ENCODE peak calls at places on chromosomes 13 and 19, in six cellular contexts. N is colonic mucosa, E is BE2C, Q is Caco-2, W is hepatocyte, T is bronchial epithelial cell. P is an unnamed sample. For H3K27me3, the result is how much of the 10 kb centered on the place peaks cover.

GRCh38 chr13:34207334-34207733 is 389.4 kb downstream of the RFC3 start:
- DNase-seq in W (peak), N (no peak), Q (peak), T (peak), E (no peak), P (no peak)

GRCh38 chr19:34618410-34618809 is 58.5 kb downstream of the SCGB2B2 start:
- DNase-seq in T (no peak), E (no peak), N (no peak), Q (no peak), W (no peak), P (no peak)

GRCh38 chr19:36043952-36044351 is 10.1 kb downstream of the THAP8 start:
- DNase-seq in N (no peak), Q (no peak), W (no peak), T (no peak), E (no peak), P (no peak)

GRCh38 chr13:94534171-94534570 is 54.7 kb upstream of the DCT start:
- DNase-seq in N (no peak), T (peak), E (no peak), W (no peak), Q (no peak), P (no peak)

GRCh38 chr19:4748589-4748988 is 24.9 kb upstream of the DPP9 start:
- DNase-seq in N (no peak), Q (no peak), W (no peak), E (no peak), T (no peak), P (no peak)

GRCh38 chr19:14370169-14370998 is 10.9 kb upstream of the ADGRE5 start:
- DNase-seq in N (no peak), W (no peak), Q (no peak), E (no peak), T (no peak), P (no peak)

GRCh38 chr13:28582225-28582891 is 76.6 kb upstream of the POMP start:
- DNase-seq in N (no peak), E (no peak), W (no peak), T (no peak), Q (no peak), P (no peak)

GRCh38 chr13:44853641-44854040 is 135.6 kb downstream of the NUFIP1 start:
- DNase-seq in N (peak), T (peak), Q (peak), E (no peak), W (peak), P (peak)

GRCh38 chr13:59373341-59373740 is 790.4 kb downstream of the DIAPH3 start:
- DNase-seq in Q (no peak), N (no peak), E (no peak), W (no peak), T (no peak), P (no peak)

GRCh38 chr13:35930665-35931631 is 200.2 kb downstream of the DCLK1 start:
- DNase-seq in T (peak), E (no peak), Q (no peak), W (no peak), N (no peak), P (no peak)

GRCh38 chr13:75195479-75196111 is 286.4 kb downstream of the TBC1D4 start:
- DNase-seq in E (no peak), W (no peak), N (no peak), T (no peak), Q (no peak), P (no peak)

GRCh38 chr13:51562011-51562671 is 22.1 kb upstream of the WDFY2 start:
- DNase-seq in N (no peak), E (no peak), Q (no peak), T (no peak), W (no peak), P (no peak)

GRCh38 chr13:51557423-51557822 is 26.8 kb upstream of the WDFY2 start:
- DNase-seq in W (no peak), E (no peak), Q (no peak), T (no peak), N (no peak), P (no peak)

GRCh38 chr13:51559916-51560315 is 24.3 kb upstream of the WDFY2 start:
- DNase-seq in W (no peak), E (no peak), N (no peak), Q (no peak), T (no peak), P (no peak)

GRCh38 chr13:51557875-51558604 is 26.2 kb upstream of the WDFY2 start:
- DNase-seq in Q (no peak), N (no peak), E (no peak), W (no peak), T (peak), P (peak)

GRCh38 chr13:51560336-51560735 is 23.9 kb upstream of the WDFY2 start:
- DNase-seq in E (no peak), W (no peak), N (no peak), Q (no peak), T (no peak), P (no peak)
- TF ChIP-seq CTCF in E (no peak), W (no peak), N (no peak), Q (no peak), T (no peak), P (no peak)

GRCh38 chr19:55553217-55554182 is 8.2 kb upstream of the SBK3 start:
- DNase-seq in T (peak), N (no peak), E (no peak), Q (no peak), W (no peak), P (no peak)

GRCh38 chr19:55552620-55553019 is 7.3 kb upstream of the SBK3 start:
- DNase-seq in Q (no peak), N (no peak), T (peak), E (no peak), W (peak), P (peak)

GRCh38 chr19:55552206-55552605 is 6.9 kb upstream of the SBK3 start:
- DNase-seq in T (peak), E (no peak), W (no peak), N (no peak), Q (no peak), P (no peak)

GRCh38 chr19:55554302-55554701 is 9.0 kb upstream of the SBK3 start:
- DNase-seq in N (no peak), Q (no peak), W (no peak), E (no peak), T (no peak), P (no peak)

GRCh38 chr19:55554749-55555152 is 9.4 kb upstream of the SBK3 start:
- DNase-seq in E (no peak), Q (no peak), N (no peak), W (no peak), T (no peak), P (no peak)
- H3K27me3 ChIP-seq in E (under half), Q (under half), N (under half), W (under half), T (under half), P (under half)

GRCh38 chr19:38470788-38471480 is 37.4 kb downstream of the RYR1 start:
- DNase-seq in N (no peak), T (no peak), W (no peak), Q (no peak), E (no peak), P (no peak)

GRCh38 chr19:38473201-38473600 is 39.7 kb downstream of the RYR1 start:
- DNase-seq in Q (no peak), T (no peak), E (no peak), N (no peak), W (no peak), P (no peak)

GRCh38 chr19:38478273-38478971 is 44.9 kb downstream of the RYR1 start:
- DNase-seq in T (peak), N (no peak), W (no peak), Q (peak), E (peak), P (no peak)

GRCh38 chr19:38475176-38475575 is 41.7 kb downstream of the RYR1 start:
- DNase-seq in T (no peak), E (no peak), Q (no peak), N (no peak), W (no peak), P (no peak)
- H3K4me3 ChIP-seq in T (no peak), E (no peak), Q (no peak), N (no peak), W (no peak), P (no peak)

DNA sequence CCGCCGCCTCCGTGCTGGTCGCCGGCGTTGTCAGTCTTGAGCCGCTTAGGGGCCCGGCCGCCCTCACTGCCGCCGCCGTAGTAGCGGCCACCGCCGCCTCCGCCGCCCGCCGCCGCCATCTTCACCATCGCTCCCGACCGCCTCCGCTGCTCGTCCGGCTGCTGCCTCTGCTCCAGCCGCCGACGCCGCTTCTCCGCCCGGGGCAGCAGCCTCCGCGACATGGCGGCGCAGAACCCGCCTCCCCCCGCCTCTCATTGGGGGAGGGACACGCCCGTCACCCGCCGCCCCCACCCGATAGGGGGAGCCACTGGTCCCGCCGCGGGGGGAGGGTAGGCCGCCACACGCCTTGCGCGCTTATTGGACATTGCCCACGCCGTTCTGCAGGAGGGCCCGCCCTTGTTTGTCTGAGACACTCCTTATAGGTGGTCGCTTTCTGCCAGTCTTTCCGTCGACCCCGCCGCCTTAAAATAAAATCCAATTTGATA is at the start of gene HNRNPL:
- DNase-seq in N (peak), E (peak), Q (no peak), T (no peak), W (no peak), P (no peak)
- TF ChIP-seq CTCF in N (peak), E (peak), Q (peak), T (peak), W (peak), P (peak)

DNA sequence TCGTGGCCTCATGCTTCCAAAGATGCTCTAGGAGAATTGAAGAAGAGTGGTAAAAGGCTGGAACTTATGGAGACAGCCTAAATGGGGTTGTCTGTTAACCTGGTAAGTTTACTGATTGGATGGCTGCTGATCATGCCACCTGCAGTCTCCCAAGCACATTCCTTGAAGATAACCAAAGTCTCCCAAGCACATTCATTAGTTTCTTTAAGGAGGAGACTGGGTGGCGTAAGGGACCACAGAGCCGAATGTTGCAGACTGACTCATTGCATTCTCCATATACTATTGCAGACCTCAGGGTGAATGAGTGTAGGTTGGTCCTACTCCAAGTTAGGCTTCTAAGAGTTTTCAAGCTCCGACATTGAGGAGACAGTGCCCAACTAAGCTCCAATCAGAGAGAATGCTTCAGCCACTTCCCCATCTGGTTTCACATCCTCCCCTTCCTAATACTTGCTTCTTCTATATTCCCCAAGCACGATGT is at the start of gene IGFL3:
- DNase-seq in T (peak), W (no peak), N (no peak), E (no peak), Q (no peak), P (no peak)
- H3K27me3 ChIP-seq in T (under half), W (under half), N (under half), E (half or more), Q (under half), P (under half)

GRCh38 chr13:40995997-40996396 is 23.1 kb downstream of the ELF1 start:
- DNase-seq in T (no peak), E (no peak), W (no peak), N (no peak), Q (no peak), P (no peak)
- H3K4me3 ChIP-seq in T (no peak), E (no peak), W (no peak), N (no peak), Q (no peak), P (no peak)

GRCh38 chr13:113951246-113951999 is 22.5 kb downstream of the C13orf46 start:
- DNase-seq in W (peak), N (peak), T (peak), Q (peak), E (peak), P (no peak)
- TF ChIP-seq CTCF in W (peak), N (peak), T (peak), Q (peak), E (peak), P (peak)